ENCODE peak calls at places on chromosomes 13 and 19, in seven cellular contexts. W is endothelial cell, Y is colonic mucosa, U is IMR-90, X is OCI-LY7, O is glutamatergic neuron, J is thyroid gland. R is an unnamed sample.

GRCh38 chr13:21336609-21337008 is 122.5 kb downstream of the ZDHHC20 start:
- DNase-seq in J (no peak), W (no peak), U (no peak), X (no peak), Y (no peak), O (no peak), R (no peak)

GRCh38 chr13:74052402-74052928 is 81.7 kb downstream of the KLF12 start:
- DNase-seq in Y (no peak), W (no peak), X (no peak), U (no peak), J (no peak), O (no peak), R (no peak)

GRCh38 chr19:55145241-55145640 is 3.8 kb downstream of the TNNT1 start:
- DNase-seq in J (no peak), X (no peak), O (no peak), U (no peak), W (no peak), Y (no peak), R (no peak)

GRCh38 chr19:32343550-32344262 is 1.7 kb upstream of the ZNF507 start:
- DNase-seq in W (no peak), X (no peak), O (no peak), Y (no peak), J (no peak), U (no peak), R (no peak)

GRCh38 chr19:53294786-53295441 is 27.4 kb upstream of the VN1R4 start:
- DNase-seq in U (no peak), Y (no peak), W (no peak), X (no peak), J (no peak), O (no peak), R (no peak)

GRCh38 chr19:46604781-46605355 is 3.7 kb downstream of the CALM3 start:
- DNase-seq in O (no peak), Y (no peak), W (no peak), J (peak), X (no peak), U (no peak), R (no peak)

GRCh38 chr19:48674921-48675824 is 2.4 kb upstream of the NTN5 start:
- DNase-seq in J (peak), U (peak), O (peak), Y (peak), W (peak), X (peak), R (peak)

GRCh38 chr19:6249296-6249695 is 30.5 kb downstream of the MLLT1 start:
- DNase-seq in Y (no peak), U (peak), W (no peak), J (no peak), X (peak), O (no peak), R (no peak)

GRCh38 chr13:108525867-108526266 is 103.5 kb upstream of the MYO16 start:
- DNase-seq in X (no peak), Y (no peak), U (no peak), O (no peak), W (no peak), J (no peak), R (no peak)

GRCh38 chr19:29528946-29529645 is 3.3 kb downstream of the VSTM2B start:
- DNase-seq in W (peak), J (no peak), O (peak), Y (no peak), X (no peak), U (no peak), R (peak)

GRCh38 chr19:5225486-5226345 is 114.9 kb downstream of the PTPRS start:
- DNase-seq in J (peak), W (peak), U (no peak), X (peak), Y (no peak), O (peak), R (no peak)

GRCh38 chr19:53959176-53959757 is 3.5 kb upstream of the CACNG8 start:
- DNase-seq in J (no peak), U (no peak), X (no peak), O (peak), W (no peak), Y (no peak), R (no peak)

GRCh38 chr19:10639836-10640235 is 14.3 kb upstream of the ILF3 start:
- DNase-seq in J (peak), O (no peak), Y (no peak), X (no peak), W (no peak), U (no peak), R (peak)

GRCh38 chr13:48741377-48741776 is 87.6 kb downstream of the CYSLTR2 start:
- DNase-seq in O (no peak), Y (no peak), X (no peak), U (peak), J (no peak), W (no peak), R (no peak)

GRCh38 chr19:5001547-5002131 is 32.7 kb downstream of the KDM4B start:
- DNase-seq in Y (no peak), X (peak), O (peak), W (peak), U (peak), J (peak), R (peak)

GRCh38 chr13:36275190-36276002 is 22.2 kb downstream of the CCDC169 start:
- DNase-seq in U (peak), W (peak), Y (peak), X (peak), O (no peak), J (no peak), R (no peak)

GRCh38 chr19:2371656-2372055 is 11.6 kb downstream of the TMPRSS9 start:
- DNase-seq in Y (no peak), W (no peak), X (no peak), O (no peak), J (no peak), U (peak), R (no peak)

GRCh38 chr13:30859326-30859725 is 46.7 kb upstream of the MEDAG start:
- DNase-seq in J (no peak), Y (no peak), X (no peak), W (no peak), O (no peak), U (no peak), R (no peak)

GRCh38 chr19:33085570-33086128 is 4.7 kb downstream of the GPATCH1 start:
- DNase-seq in U (no peak), J (no peak), Y (no peak), X (no peak), W (no peak), O (no peak), R (no peak)

GRCh38 chr13:49258097-49258796 is 10.5 kb downstream of the CDADC1 start:
- DNase-seq in U (no peak), O (no peak), Y (no peak), W (no peak), X (no peak), J (no peak), R (peak)

GRCh38 chr13:43054803-43055802 is 31.7 kb downstream of the DNAJC15 start:
- DNase-seq in O (no peak), U (peak), J (peak), Y (peak), W (peak), X (peak), R (no peak)

GRCh38 chr19:919157-920050 is 2.3 kb downstream of the KISS1R start:
- DNase-seq in Y (no peak), J (peak), W (no peak), U (no peak), X (no peak), O (no peak), R (peak)

GRCh38 chr19:48319647-48320537 is 5.5 kb upstream of the EMP3 start:
- DNase-seq in Y (peak), J (peak), X (peak), U (peak), W (peak), O (peak), R (peak)

GRCh38 chr13:28492527-28493367 is 2.2 kb downstream of the FLT1 start:
- DNase-seq in J (no peak), Y (no peak), U (no peak), O (no peak), X (no peak), W (no peak), R (peak)

GRCh38 chr19:19655641-19656343 is 7.7 kb downstream of the ATP13A1 start:
- DNase-seq in J (no peak), U (no peak), W (no peak), Y (no peak), X (no peak), O (no peak), R (no peak)

GRCh38 chr13:106052200-106052767 is 483.2 kb downstream of the EFNB2 start:
- DNase-seq in O (peak), U (peak), W (no peak), X (no peak), Y (no peak), J (no peak), R (no peak)

GRCh38 chr19:18171605-18172327 is 1.8 kb upstream of the IFI30 start:
- DNase-seq in X (no peak), U (no peak), O (no peak), J (no peak), Y (no peak), W (no peak), R (peak)

GRCh38 chr19:10452726-10453620 is 32.6 kb downstream of the PDE4A start:
- DNase-seq in J (no peak), X (no peak), U (no peak), W (no peak), O (no peak), Y (no peak), R (no peak)

GRCh38 chr19:29858000-29858596 is 46.3 kb downstream of the CCNE1 start:
- DNase-seq in U (no peak), J (peak), Y (peak), X (peak), W (no peak), O (peak), R (peak)

GRCh38 chr19:49057636-49058234 is at the start of gene CGB7:
- DNase-seq in J (peak), U (peak), W (peak), X (no peak), Y (peak), O (peak), R (peak)

GRCh38 chr13:89930861-89931260 is 1416.6 kb upstream of the MIR17HG start:
- DNase-seq in O (no peak), X (no peak), W (no peak), U (no peak), Y (no peak), J (no peak), R (no peak)

GRCh38 chr19:29927944-29928669 is 13.9 kb upstream of the URI1 start:
- DNase-seq in O (no peak), U (no peak), X (peak), J (no peak), Y (no peak), W (no peak), R (peak)

GRCh38 chr19:39428309-39429112 is 7.2 kb downstream of the RPS16 start:
- DNase-seq in W (peak), Y (peak), U (peak), X (no peak), J (peak), O (peak), R (no peak)

GRCh38 chr13:50894042-50894441 is 15.5 kb upstream of the RNASEH2B start:
- DNase-seq in W (no peak), X (peak), O (no peak), U (no peak), J (no peak), Y (no peak), R (no peak)

GRCh38 chr13:27261376-27261775 is 9.3 kb upstream of the RASL11A start:
- DNase-seq in J (no peak), X (no peak), W (no peak), O (no peak), Y (no peak), U (no peak), R (no peak)

GRCh38 chr13:102089722-102090121 is 312.1 kb downstream of the FGF14 start:
- DNase-seq in X (no peak), O (no peak), U (no peak), W (no peak), J (no peak), Y (no peak), R (no peak)

GRCh38 chr13:24050292-24050711 is 110.2 kb upstream of the SPATA13 start:
- DNase-seq in J (peak), X (no peak), W (no peak), Y (no peak), U (peak), O (no peak), R (no peak)

GRCh38 chr19:39401549-39402416 is 4.9 kb upstream of the ZFP36 start:
- DNase-seq in X (peak), W (no peak), U (peak), Y (peak), O (no peak), J (peak), R (peak)

GRCh38 chr13:50238922-50239321 is 223.7 kb downstream of the KCNRG start:
- DNase-seq in W (no peak), O (no peak), X (no peak), Y (no peak), U (no peak), J (no peak), R (no peak)

GRCh38 chr13:23391752-23392151 is 41.8 kb downstream of the SACS start:
- DNase-seq in U (peak), W (no peak), X (no peak), J (no peak), Y (no peak), O (no peak), R (no peak)

DNA sequence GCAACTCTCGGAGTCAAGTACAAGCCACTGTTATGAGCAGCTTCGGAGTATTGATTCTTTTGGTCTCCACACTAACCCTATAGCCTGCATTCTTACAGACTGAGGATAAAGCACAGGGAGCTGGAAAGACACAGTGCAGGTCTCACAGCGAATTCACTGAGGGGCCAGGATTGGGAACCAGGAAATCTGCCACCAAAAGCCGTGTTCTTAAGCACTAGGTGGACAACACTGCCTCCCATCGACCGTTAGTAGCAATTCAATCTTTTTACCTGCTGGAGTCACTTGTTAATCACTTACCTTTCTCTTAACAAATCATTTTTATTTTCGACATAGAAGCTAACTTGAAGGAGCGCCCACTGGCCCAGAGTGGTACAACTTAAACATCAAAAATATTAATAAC is 6.3 kb downstream of the PMIS2 start:
- DNase-seq in J (peak), W (peak), X (peak), U (peak), O (peak), Y (no peak), R (peak)
- TF ChIP-seq CTCF in J (peak), W (no peak), X (peak), U (peak), O (peak), Y (peak), R (peak)

DNA sequence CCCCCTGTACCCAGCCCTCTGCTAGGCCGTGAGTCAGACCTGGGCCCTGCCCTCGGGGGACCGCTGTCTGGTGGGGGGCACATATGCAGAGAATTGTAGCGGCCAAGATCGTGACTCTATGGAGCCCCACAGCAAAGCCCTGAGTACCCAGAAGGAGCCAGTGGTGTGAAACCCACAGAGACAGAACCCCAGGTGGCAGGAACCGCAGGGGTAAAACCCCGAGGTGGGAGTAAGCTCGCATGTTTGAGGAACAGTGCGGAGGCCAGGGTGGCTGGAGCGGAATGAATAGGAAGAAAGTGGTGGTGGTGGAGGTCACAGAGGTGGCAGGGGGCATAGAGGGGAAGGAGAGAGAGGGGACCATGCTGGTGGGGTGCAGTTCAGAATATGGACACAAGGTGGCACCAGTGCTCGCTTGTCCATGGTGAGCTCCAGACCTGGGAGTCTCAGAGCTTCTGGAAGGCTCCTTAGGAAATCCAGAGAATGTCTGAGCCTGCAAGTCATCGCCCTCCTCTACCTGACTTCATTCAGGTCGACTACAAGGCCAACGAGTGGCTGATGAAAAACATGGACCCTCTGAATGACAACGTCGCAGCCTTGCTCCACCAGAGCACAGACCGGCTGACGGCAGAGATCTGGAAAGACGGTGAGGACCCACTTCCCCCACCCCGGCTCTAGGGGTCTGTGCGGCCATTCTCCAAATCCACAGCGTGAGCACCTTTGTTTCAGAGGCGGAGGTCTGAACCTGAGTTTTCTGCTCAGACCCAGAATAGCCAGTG is 48.9 kb downstream of the MYH14 start:
- DNase-seq in J (peak), O (no peak), Y (peak), U (no peak), W (no peak), X (peak), R (peak)
- TF ChIP-seq CTCF in J (peak), O (peak), Y (peak), U (peak), W (peak), X (peak), R (peak)

GRCh38 chr13:37473035-37473434 is 125.5 kb downstream of the POSTN start:
- DNase-seq in J (no peak), O (no peak), U (no peak), X (peak), W (no peak), Y (no peak), R (no peak)
- TF ChIP-seq CTCF in J (no peak), O (peak), U (no peak), X (peak), W (peak), Y (no peak), R (no peak)

GRCh38 chr19:14686411-14686810 is 3.4 kb upstream of the ZNF333 start:
- DNase-seq in J (no peak), O (no peak), Y (no peak), U (peak), W (no peak), X (peak), R (peak)
- TF ChIP-seq CTCF in J (no peak), O (peak), Y (no peak), U (peak), W (no peak), X (peak), R (no peak)

DNA sequence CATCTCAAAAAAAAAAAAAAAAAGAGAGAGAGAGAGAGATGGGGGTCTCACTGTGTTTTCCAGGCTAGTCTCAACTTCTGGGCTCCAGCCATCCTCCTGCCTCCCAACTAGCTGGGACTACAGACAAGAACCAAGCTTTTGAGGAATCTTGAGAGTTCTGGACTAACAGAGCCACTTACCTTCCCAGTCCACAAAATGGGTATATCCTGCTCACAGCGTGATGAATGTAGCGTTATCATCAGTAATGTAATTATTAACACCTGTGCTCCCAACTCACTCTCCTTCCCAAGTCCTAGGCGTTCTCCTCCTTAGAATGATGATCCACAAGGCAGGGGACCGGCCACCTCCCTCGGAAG is 4.6 kb upstream of the NANOS3 start:
- DNase-seq in U (no peak), W (no peak), X (no peak), Y (no peak), J (no peak), O (no peak), R (no peak)
- TF ChIP-seq CTCF in U (no peak), W (no peak), X (no peak), Y (no peak), J (no peak), O (no peak), R (no peak)

GRCh38 chr13:110360598-110360997 is 53.5 kb downstream of the COL4A2 start:
- DNase-seq in O (no peak), X (no peak), W (no peak), U (no peak), Y (no peak), J (no peak), R (no peak)

GRCh38 chr13:110364081-110364480 is 57.0 kb downstream of the COL4A2 start:
- DNase-seq in Y (no peak), O (no peak), X (no peak), U (no peak), J (no peak), W (no peak), R (no peak)

GRCh38 chr13:110361365-110361911 is 54.4 kb downstream of the COL4A2 start:
- DNase-seq in U (peak), O (no peak), Y (no peak), X (no peak), W (no peak), J (peak), R (no peak)

GRCh38 chr13:110365876-110366275 is 58.8 kb downstream of the COL4A2 start:
- DNase-seq in Y (no peak), W (no peak), O (no peak), J (no peak), U (no peak), X (no peak), R (no peak)

DNA sequence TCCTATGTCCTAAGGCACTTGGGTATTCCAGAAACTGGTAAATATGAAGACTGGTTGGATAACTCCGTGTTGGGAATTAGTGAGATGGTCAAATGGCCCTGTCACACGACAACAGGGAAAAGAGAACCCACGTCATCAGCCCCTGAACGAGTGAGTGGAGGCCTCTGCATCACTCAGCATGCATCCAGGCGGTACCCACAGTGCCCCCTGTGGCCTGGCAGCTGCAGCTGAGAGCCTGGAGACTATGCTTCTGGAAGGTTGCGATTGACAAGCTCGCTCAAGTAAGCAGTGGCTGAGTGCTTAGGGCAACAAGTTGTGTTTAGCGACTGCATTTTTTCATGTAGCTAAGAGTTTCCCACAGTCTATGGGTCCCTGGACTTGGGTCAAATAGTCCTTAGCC is 55.9 kb downstream of the COL4A2 start:
- DNase-seq in X (no peak), O (no peak), U (no peak), J (peak), Y (no peak), W (peak), R (no peak)
- TF ChIP-seq CTCF in X (peak), O (no peak), U (peak), J (no peak), Y (no peak), W (no peak), R (no peak)

GRCh38 chr19:45506246-45506990 is 861 bp upstream of the VASP start:
- DNase-seq in O (peak), U (peak), Y (peak), X (peak), J (peak), W (peak), R (peak)
- TF ChIP-seq CTCF in O (no peak), U (peak), Y (peak), X (peak), J (no peak), W (no peak), R (peak)

GRCh38 chr19:11792942-11793341 is 5.4 kb upstream of the ZNF491 start:
- DNase-seq in Y (no peak), J (no peak), X (no peak), O (no peak), U (no peak), W (no peak), R (no peak)
- TF ChIP-seq CTCF in Y (no peak), J (no peak), X (no peak), O (no peak), U (no peak), W (no peak), R (no peak)

R was measured in GM20000.